ENCODE peak calls at places on chromosomes 5 and 9, in five cellular contexts. K is spleen, H is GM12891, N is right lobe of liver, W is IMR-90. T is an unnamed sample.

GRCh38 chr5:72194846-72195245 is 87.6 kb downstream of the MAP1B start:
- DNase-seq in N (no peak), K (no peak), H (no peak), W (no peak), T (no peak)

GRCh38 chr9:88801214-88801796 is 190.0 kb upstream of the S1PR3 start:
- DNase-seq in K (no peak), H (no peak), N (no peak), W (no peak), T (peak)

GRCh38 chr9:29514336-29514735 is 1941.1 kb upstream of the C9orf72 start:
- DNase-seq in N (no peak), K (no peak), W (no peak), H (no peak), T (no peak)

GRCh38 chr5:139061274-139061673 is 136.9 kb downstream of the SIL1 start:
- DNase-seq in K (no peak), N (peak), W (peak), H (no peak), T (no peak)

GRCh38 chr5:143442398-143442797 is 38.9 kb upstream of the NR3C1 start:
- DNase-seq in W (peak), K (no peak), H (no peak), N (no peak), T (no peak)

GRCh38 chr9:132014218-132014800 is 65.4 kb downstream of the MED27 start:
- DNase-seq in W (no peak), N (no peak), K (no peak), H (no peak), T (no peak)

GRCh38 chr5:179766726-179767455 is 26.9 kb upstream of the LTC4S start:
- DNase-seq in N (no peak), K (no peak), H (no peak), W (no peak), T (no peak)

GRCh38 chr9:97427885-97428284 is 16.0 kb downstream of the TDRD7 start:
- DNase-seq in K (no peak), H (no peak), N (no peak), W (no peak), T (no peak)

GRCh38 chr9:135075234-135076142 is 12.0 kb upstream of the OLFM1 start:
- DNase-seq in H (no peak), W (no peak), K (peak), N (no peak), T (no peak)
- TF ChIP-seq POLR2A in H (no peak), W (no peak), K (peak), N (no peak), T (no peak)

GRCh38 chr9:25678147-25678666 is at the start of gene TUSC1:
- DNase-seq in K (peak), H (peak), W (peak), N (peak), T (no peak)
- TF ChIP-seq POLR2A in K (no peak), H (no peak), W (no peak), N (peak), T (no peak)

GRCh38 chr5:74143151-74143550 is 497.4 kb downstream of the ENC1 start:
- DNase-seq in K (no peak), N (no peak), W (no peak), H (no peak), T (no peak)
- TF ChIP-seq POLR2A in K (no peak), N (no peak), W (no peak), H (no peak), T (no peak)

GRCh38 chr9:125650271-125650737 is 56.7 kb downstream of the MAPKAP1 start:
- DNase-seq in K (no peak), H (peak), N (no peak), W (peak), T (no peak)

GRCh38 chr9:125648294-125648693 is 58.7 kb downstream of the MAPKAP1 start:
- DNase-seq in H (no peak), N (no peak), K (no peak), W (no peak), T (no peak)

GRCh38 chr9:125649315-125649714 is 57.7 kb downstream of the MAPKAP1 start:
- DNase-seq in N (no peak), H (no peak), K (no peak), W (peak), T (no peak)

GRCh38 chr9:125651907-125652306 is 55.1 kb downstream of the MAPKAP1 start:
- DNase-seq in N (no peak), K (no peak), W (no peak), H (no peak), T (no peak)

DNA sequence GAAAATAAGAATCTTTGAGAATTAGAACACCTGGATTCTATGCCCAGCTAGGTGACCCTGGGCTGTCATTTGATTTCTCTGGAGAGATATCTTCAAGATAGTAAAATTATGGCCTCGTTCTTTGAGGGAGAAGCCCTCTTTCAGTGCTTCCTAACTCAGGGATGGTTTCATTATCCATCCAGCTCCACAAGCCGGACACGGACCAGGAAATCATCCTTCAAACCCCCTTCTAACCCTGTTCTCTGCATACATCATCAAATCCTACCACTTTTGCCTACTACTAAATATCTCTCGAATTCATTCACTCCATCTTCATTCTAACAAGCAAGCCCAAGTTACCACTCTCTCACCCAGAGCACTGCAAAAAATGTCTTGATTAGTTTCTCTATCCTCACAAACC is 57.2 kb downstream of the MAPKAP1 start:
- DNase-seq in W (no peak), K (no peak), N (no peak), H (no peak), T (no peak)
- TF ChIP-seq POLR2A in W (no peak), K (no peak), N (no peak), H (no peak), T (no peak)

GRCh38 chr5:95822038-95822407 is 503 bp downstream of the GLRX start:
- DNase-seq in H (no peak), K (peak), N (peak), W (peak), T (no peak)
- TF ChIP-seq POLR2A in H (no peak), K (peak), N (no peak), W (no peak), T (no peak)

GRCh38 chr5:55994998-55995914 is 493 bp upstream of the IL6ST start:
- DNase-seq in H (peak), N (peak), K (peak), W (peak), T (no peak)
- TF ChIP-seq POLR2A in H (peak), N (peak), K (no peak), W (peak), T (peak)